ENCODE peak calls at places on chromosomes 1 and 21, in six cellular contexts. H is HepG2; L is CD8-positive, alpha-beta memory T cell; A is H1; P is mucosa of descending colon; F is mesendoderm. W is an unnamed sample.

GRCh38 chr21:37914211-37914900 is 1.9 kb downstream of the KCNJ6 start:
- DNase-seq in H (no peak), L (no peak), A (no peak), P (no peak), F (peak; percentile 71), W (peak; percentile 74)

GRCh38 chr1:208203127-208203847 is 40.9 kb downstream of the PLXNA2 start:
- DNase-seq in H (peak; percentile 79), L (no peak), A (no peak), P (peak; percentile 87), F (no peak), W (no peak)

GRCh38 chr1:86687595-86687994 is 16.8 kb upstream of the SH3GLB1 start:
- DNase-seq in H (no peak), L (no peak), A (no peak), P (no peak), F (no peak), W (no peak)

GRCh38 chr1:152646656-152647055 is 16.5 kb upstream of the LCE2D start:
- DNase-seq in H (no peak), L (no peak), A (no peak), P (no peak), F (no peak), W (no peak)

GRCh38 chr1:160739098-160739511 is at the start of gene SLAMF7:
- DNase-seq in H (no peak), L (peak; percentile 38), A (no peak), P (no peak), F (no peak), W (no peak)

GRCh38 chr1:223199094-223199647 is 56.1 kb upstream of the TLR5 start:
- DNase-seq in H (no peak), L (no peak), A (no peak), P (no peak), F (no peak), W (no peak)

GRCh38 chr1:3898994-3899775 is 887 bp downstream of the C1orf174 start:
- DNase-seq in H (peak; percentile 43), L (no peak), A (no peak), P (no peak), F (peak; percentile 44), W (peak; percentile 54)

GRCh38 chr1:190168893-190169292 is 308.8 kb downstream of the BRINP3 start:
- DNase-seq in H (no peak), L (no peak), A (no peak), P (no peak), F (no peak), W (no peak)

GRCh38 chr1:160006312-160006940 is 25.4 kb downstream of the PIGM start:
- DNase-seq in H (peak; percentile 58), L (peak; percentile 60), A (peak; percentile 46), P (peak; percentile 85), F (peak; percentile 83), W (peak; percentile 87)

GRCh38 chr1:43648448-43648847 is 1.5 kb upstream of the KDM4A start:
- DNase-seq in H (no peak), L (no peak), A (no peak), P (no peak), F (no peak), W (no peak)

GRCh38 chr1:244207935-244208244 is 156.8 kb downstream of the ZBTB18 start:
- DNase-seq in H (peak; percentile 75), L (no peak), A (no peak), P (no peak), F (no peak), W (no peak)

GRCh38 chr1:26938004-26938658 is 16.6 kb downstream of the NUDC start:
- DNase-seq in H (peak; percentile 98), L (no peak), A (no peak), P (no peak), F (no peak), W (no peak)

GRCh38 chr1:192311281-192311680 is 5.5 kb upstream of the RGS21 start:
- DNase-seq in H (peak; percentile 6), L (no peak), A (no peak), P (no peak), F (peak; percentile 11), W (peak; percentile 29)

GRCh38 chr1:111696330-111696729 is 42.9 kb downstream of the INKA2 start:
- DNase-seq in H (no peak), L (no peak), A (no peak), P (no peak), F (no peak), W (no peak)

GRCh38 chr1:204487256-204487615 is 7.4 kb downstream of the PIK3C2B start:
- DNase-seq in H (no peak), L (no peak), A (no peak), P (no peak), F (no peak), W (no peak)

GRCh38 chr1:212699839-212700596 is at the start of gene BATF3:
- DNase-seq in H (no peak), L (peak; percentile 46), A (no peak), P (peak; percentile 65), F (no peak), W (peak; percentile 20)

GRCh38 chr1:48203287-48203900 is 19.1 kb upstream of the SLC5A9 start:
- DNase-seq in H (peak; percentile 33), L (no peak), A (no peak), P (no peak), F (peak; percentile 55), W (peak; percentile 62)

DNA sequence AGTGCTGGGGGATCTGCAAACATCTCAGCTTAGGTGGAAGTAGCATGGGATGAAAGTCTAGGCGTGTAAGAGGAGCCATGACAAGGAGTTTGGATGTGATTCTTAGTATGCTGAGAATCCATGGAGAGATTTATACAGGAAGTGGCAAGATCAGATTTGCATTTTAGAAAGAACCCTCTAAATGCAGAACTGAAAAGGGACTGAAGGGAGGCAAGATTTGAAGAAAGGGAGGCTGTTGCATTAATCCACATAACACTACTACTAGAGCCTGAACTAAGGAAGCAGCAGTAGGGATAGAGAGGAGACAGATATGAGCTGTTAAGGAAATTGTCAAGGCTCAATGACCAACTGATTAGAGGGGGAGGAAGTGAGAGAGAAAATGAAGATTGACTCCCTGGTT is 9.8 kb downstream of the C1orf74 start:
- DNase-seq in H (no peak), L (no peak), A (no peak), P (no peak), F (no peak), W (no peak)
- H3K4me3 ChIP-seq in H (no peak overlapping the region), L (no peak overlapping the region), A (no peak overlapping the region), P (no peak overlapping the region), F (no peak overlapping the region), W (no peak overlapping the region)

GRCh38 chr1:46081206-46081605 is 51.2 kb downstream of the PIK3R3 start:
- DNase-seq in H (no peak), L (no peak), A (no peak), P (no peak), F (no peak), W (no peak)
- H3K4me3 ChIP-seq in H (no peak overlapping the region), L (no peak overlapping the region), A (no peak overlapping the region), P (no peak overlapping the region), F (no peak overlapping the region), W (no peak overlapping the region)

GRCh38 chr1:173669491-173669941 is at the start of gene ANKRD45:
- DNase-seq in H (no peak), L (no peak), A (peak; percentile 43), P (no peak), F (peak; percentile 93), W (peak; percentile 57)
- H3K4me3 ChIP-seq in H (peak within 1 kb of the TSS; percentile 30), L (no peak within 1 kb of the TSS), A (peak within 1 kb of the TSS; percentile 63), P (no peak within 1 kb of the TSS), F (peak within 1 kb of the TSS; percentile 60), W (no peak within 1 kb of the TSS)

GRCh38 chr1:184056921-184057496 is 5.5 kb downstream of the TSEN15 start:
- DNase-seq in H (no peak), L (no peak), A (no peak), P (no peak), F (peak; percentile 84), W (no peak)
- H3K4me3 ChIP-seq in H (no peak overlapping the region), L (no peak overlapping the region), A (no peak overlapping the region), P (no peak overlapping the region), F (no peak overlapping the region), W (no peak overlapping the region)

GRCh38 chr1:186700688-186701087 is 20.5 kb upstream of the PTGS2 start:
- DNase-seq in H (no peak), L (no peak), A (no peak), P (no peak), F (no peak), W (no peak)
- H3K4me3 ChIP-seq in H (no peak overlapping the region), L (no peak overlapping the region), A (no peak overlapping the region), P (no peak overlapping the region), F (no peak overlapping the region), W (no peak overlapping the region)

DNA sequence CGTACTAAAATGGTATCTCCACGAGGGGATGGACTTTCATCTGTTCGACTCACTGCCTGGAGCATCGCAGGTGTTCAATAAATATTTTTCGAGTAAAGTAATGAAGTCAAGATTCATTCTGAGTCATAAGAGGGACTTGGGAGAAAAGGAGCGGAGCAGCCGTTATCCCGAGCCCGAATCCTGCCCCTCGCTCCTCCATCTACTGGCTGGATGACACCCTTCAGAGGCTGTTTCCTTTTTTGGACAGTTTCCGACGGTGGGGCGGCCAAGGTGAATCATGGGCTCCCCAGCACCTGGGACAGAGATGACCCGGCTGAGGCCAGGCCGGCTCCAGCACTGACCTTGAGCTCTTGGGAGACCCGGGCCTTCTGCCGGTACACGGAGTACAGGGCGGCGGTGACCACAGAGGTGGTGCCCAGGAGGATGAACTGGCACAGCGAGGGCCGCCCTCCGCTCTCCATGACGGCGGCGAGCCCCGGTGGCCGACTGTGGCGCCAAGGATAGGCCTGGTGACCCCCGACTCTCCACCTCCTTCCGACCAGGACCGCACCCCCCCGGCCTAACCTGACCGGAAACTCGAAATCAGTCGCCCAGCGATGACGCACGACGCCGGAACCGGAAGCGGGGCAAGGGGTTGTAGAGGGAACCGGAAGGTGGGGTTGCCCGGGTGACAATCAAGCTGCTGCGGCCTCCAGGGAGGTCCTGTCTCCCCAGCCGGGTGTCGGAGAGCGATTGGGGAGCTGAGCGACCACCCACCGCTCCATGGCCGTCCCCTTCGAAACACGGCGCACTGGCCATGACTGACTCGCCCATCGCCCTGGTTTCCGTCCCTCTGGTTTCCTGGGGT is at the start of gene MUL1:
- DNase-seq in H (peak; percentile 89), L (peak; percentile 87), A (peak; percentile 83), P (peak; percentile 97), F (peak; percentile 96), W (peak; percentile 94)
- H3K4me3 ChIP-seq in H (peak within 1 kb of the TSS; percentile 74), L (peak within 1 kb of the TSS; percentile 76), A (peak within 1 kb of the TSS; percentile 86), P (peak within 1 kb of the TSS; percentile 79), F (peak within 1 kb of the TSS; percentile 81), W (peak within 1 kb of the TSS; percentile 65)

GRCh38 chr1:226335653-226336052 is 26.7 kb upstream of the LIN9 start:
- DNase-seq in H (no peak), L (no peak), A (no peak), P (no peak), F (no peak), W (no peak)

GRCh38 chr1:226337294-226337870 is 28.4 kb upstream of the LIN9 start:
- DNase-seq in H (no peak), L (no peak), A (no peak), P (no peak), F (no peak), W (no peak)

GRCh38 chr1:226329237-226329636 is 20.3 kb upstream of the LIN9 start:
- DNase-seq in H (no peak), L (no peak), A (no peak), P (no peak), F (no peak), W (no peak)

GRCh38 chr1:226332947-226333346 is 24.0 kb upstream of the LIN9 start:
- DNase-seq in H (no peak), L (no peak), A (no peak), P (no peak), F (peak; percentile 60), W (no peak)
- H3K4me3 ChIP-seq in H (peak overlapping the region; percentile 51), L (no peak overlapping the region), A (no peak overlapping the region), P (no peak overlapping the region), F (no peak overlapping the region), W (no peak overlapping the region)